ENCODE peak calls at places on chromosomes 4 and X, in ten cellular contexts. One of them, this sample, is unnamed.

GRCh38 chr4:125849869-125850268 is 535.1 kb downstream of the FAT4 start:
- DNase-seq in esophagus squamous epithelium: no peak
- DNase-seq in sigmoid colon: no peak
- DNase-seq in endothelial cell of umbilical vein: no peak
- DNase-seq in IMR-90: peak; percentile 68
- DNase-seq in ovary: no peak
- DNase-seq in adrenal gland: no peak
- DNase-seq in heart left ventricle: no peak
- DNase-seq in upper lobe of left lung: no peak
- DNase-seq in HepG2: no peak
- DNase-seq in this sample: no peak

GRCh38 chr4:9989918-9990635 is 31.2 kb downstream of the SLC2A9 start:
- DNase-seq in heart left ventricle: peak; percentile 74
- DNase-seq in HepG2: no peak
- DNase-seq in esophagus squamous epithelium: no peak
- DNase-seq in endothelial cell of umbilical vein: no peak
- DNase-seq in IMR-90: no peak
- DNase-seq in ovary: no peak
- DNase-seq in sigmoid colon: no peak
- DNase-seq in upper lobe of left lung: no peak
- DNase-seq in adrenal gland: no peak
- DNase-seq in this sample: no peak

GRCh38 chr4:138736362-138736761 is 279.2 kb upstream of the NOCT start:
- DNase-seq in endothelial cell of umbilical vein: peak; percentile 75
- DNase-seq in sigmoid colon: no peak
- DNase-seq in adrenal gland: no peak
- DNase-seq in upper lobe of left lung: no peak
- DNase-seq in ovary: no peak
- DNase-seq in heart left ventricle: no peak
- DNase-seq in HepG2: no peak
- DNase-seq in esophagus squamous epithelium: no peak
- DNase-seq in IMR-90: peak; percentile 64
- DNase-seq in this sample: no peak

GRCh38 chr4:16226816-16227461 is 668 bp upstream of the TAPT1 start:
- DNase-seq in IMR-90: no peak
- DNase-seq in HepG2: peak; percentile 35
- DNase-seq in endothelial cell of umbilical vein: peak; percentile 49
- DNase-seq in adrenal gland: peak; percentile 71
- DNase-seq in sigmoid colon: peak; percentile 80
- DNase-seq in upper lobe of left lung: peak; percentile 71
- DNase-seq in esophagus squamous epithelium: no peak
- DNase-seq in heart left ventricle: peak; percentile 68
- DNase-seq in ovary: peak; percentile 67
- DNase-seq in this sample: peak; percentile 48

GRCh38 chrX:39560285-39560684 is 537.5 kb downstream of the BCOR start:
- DNase-seq in IMR-90: no peak
- DNase-seq in endothelial cell of umbilical vein: no peak
- DNase-seq in adrenal gland: no peak
- DNase-seq in ovary: no peak
- DNase-seq in esophagus squamous epithelium: no peak
- DNase-seq in HepG2: no peak
- DNase-seq in sigmoid colon: no peak
- DNase-seq in upper lobe of left lung: no peak
- DNase-seq in heart left ventricle: no peak
- DNase-seq in this sample: no peak

GRCh38 chr4:1237981-1238675 is 10.8 kb downstream of the CTBP1 start:
- DNase-seq in ovary: peak; percentile 20
- DNase-seq in esophagus squamous epithelium: no peak
- DNase-seq in endothelial cell of umbilical vein: no peak
- DNase-seq in IMR-90: no peak
- DNase-seq in adrenal gland: no peak
- DNase-seq in sigmoid colon: peak; percentile 63
- DNase-seq in HepG2: no peak
- DNase-seq in heart left ventricle: peak; percentile 23
- DNase-seq in upper lobe of left lung: peak; percentile 18
- DNase-seq in this sample: no peak

GRCh38 chr4:108255203-108255747 is 86.5 kb upstream of the LEF1 start:
- DNase-seq in endothelial cell of umbilical vein: no peak
- DNase-seq in ovary: no peak
- DNase-seq in HepG2: no peak
- DNase-seq in adrenal gland: no peak
- DNase-seq in upper lobe of left lung: no peak
- DNase-seq in IMR-90: no peak
- DNase-seq in sigmoid colon: no peak
- DNase-seq in heart left ventricle: no peak
- DNase-seq in esophagus squamous epithelium: no peak
- DNase-seq in this sample: no peak

GRCh38 chrX:110944793-110945466 is 149.3 kb upstream of the CHRDL1 start:
- DNase-seq in heart left ventricle: no peak
- DNase-seq in esophagus squamous epithelium: no peak
- DNase-seq in HepG2: no peak
- DNase-seq in IMR-90: no peak
- DNase-seq in ovary: no peak
- DNase-seq in adrenal gland: no peak
- DNase-seq in upper lobe of left lung: no peak
- DNase-seq in sigmoid colon: no peak
- DNase-seq in endothelial cell of umbilical vein: no peak
- DNase-seq in this sample: peak; percentile 51

GRCh38 chrX:9609987-9610386 is 145.1 kb downstream of the TBL1X start:
- DNase-seq in sigmoid colon: no peak
- DNase-seq in heart left ventricle: no peak
- DNase-seq in ovary: no peak
- DNase-seq in upper lobe of left lung: peak; percentile 48
- DNase-seq in IMR-90: no peak
- DNase-seq in esophagus squamous epithelium: no peak
- DNase-seq in adrenal gland: no peak
- DNase-seq in endothelial cell of umbilical vein: no peak
- DNase-seq in HepG2: no peak
- DNase-seq in this sample: no peak

GRCh38 chr4:129248621-129249020 is 152.7 kb downstream of the C4orf33 start:
- DNase-seq in heart left ventricle: no peak
- DNase-seq in esophagus squamous epithelium: no peak
- DNase-seq in upper lobe of left lung: no peak
- DNase-seq in endothelial cell of umbilical vein: no peak
- DNase-seq in ovary: no peak
- DNase-seq in IMR-90: no peak
- DNase-seq in sigmoid colon: no peak
- DNase-seq in HepG2: no peak
- DNase-seq in adrenal gland: no peak
- DNase-seq in this sample: no peak

GRCh38 chr4:119785963-119786362 is 157.4 kb upstream of the PDE5A start:
- DNase-seq in endothelial cell of umbilical vein: peak; percentile 20
- DNase-seq in sigmoid colon: no peak
- DNase-seq in upper lobe of left lung: no peak
- DNase-seq in IMR-90: peak; percentile 23
- DNase-seq in ovary: no peak
- DNase-seq in adrenal gland: peak; percentile 16
- DNase-seq in heart left ventricle: no peak
- DNase-seq in HepG2: peak; percentile 3
- DNase-seq in esophagus squamous epithelium: no peak
- DNase-seq in this sample: peak; percentile 6

GRCh38 chr4:114263233-114263632 is 283.8 kb upstream of the ARSJ start:
- DNase-seq in ovary: no peak
- DNase-seq in heart left ventricle: no peak
- DNase-seq in adrenal gland: no peak
- DNase-seq in HepG2: no peak
- DNase-seq in endothelial cell of umbilical vein: peak; percentile 39
- DNase-seq in esophagus squamous epithelium: no peak
- DNase-seq in upper lobe of left lung: no peak
- DNase-seq in sigmoid colon: no peak
- DNase-seq in IMR-90: peak; percentile 81
- DNase-seq in this sample: no peak

GRCh38 chr4:185993328-185993973 is 75.5 kb upstream of the TLR3 start:
- DNase-seq in ovary: no peak
- DNase-seq in endothelial cell of umbilical vein: peak; percentile 47
- DNase-seq in IMR-90: no peak
- DNase-seq in adrenal gland: no peak
- DNase-seq in sigmoid colon: no peak
- DNase-seq in upper lobe of left lung: no peak
- DNase-seq in heart left ventricle: no peak
- DNase-seq in HepG2: no peak
- DNase-seq in esophagus squamous epithelium: no peak
- DNase-seq in this sample: no peak

GRCh38 chrX:150236304-150236703 is 126.8 kb upstream of the MAMLD1 start:
- DNase-seq in upper lobe of left lung: no peak
- DNase-seq in esophagus squamous epithelium: no peak
- DNase-seq in endothelial cell of umbilical vein: no peak
- DNase-seq in sigmoid colon: no peak
- DNase-seq in heart left ventricle: no peak
- DNase-seq in ovary: no peak
- DNase-seq in IMR-90: peak; percentile 44
- DNase-seq in adrenal gland: no peak
- DNase-seq in HepG2: no peak
- DNase-seq in this sample: no peak

GRCh38 chr4:145735330-145735638 is 55.3 kb downstream of the C4orf51 start:
- DNase-seq in esophagus squamous epithelium: no peak
- DNase-seq in sigmoid colon: no peak
- DNase-seq in upper lobe of left lung: no peak
- DNase-seq in IMR-90: peak; percentile 96
- DNase-seq in endothelial cell of umbilical vein: peak; percentile 39
- DNase-seq in ovary: no peak
- DNase-seq in adrenal gland: no peak
- DNase-seq in HepG2: peak; percentile 47
- DNase-seq in heart left ventricle: no peak
- DNase-seq in this sample: peak; percentile 21

DNA sequence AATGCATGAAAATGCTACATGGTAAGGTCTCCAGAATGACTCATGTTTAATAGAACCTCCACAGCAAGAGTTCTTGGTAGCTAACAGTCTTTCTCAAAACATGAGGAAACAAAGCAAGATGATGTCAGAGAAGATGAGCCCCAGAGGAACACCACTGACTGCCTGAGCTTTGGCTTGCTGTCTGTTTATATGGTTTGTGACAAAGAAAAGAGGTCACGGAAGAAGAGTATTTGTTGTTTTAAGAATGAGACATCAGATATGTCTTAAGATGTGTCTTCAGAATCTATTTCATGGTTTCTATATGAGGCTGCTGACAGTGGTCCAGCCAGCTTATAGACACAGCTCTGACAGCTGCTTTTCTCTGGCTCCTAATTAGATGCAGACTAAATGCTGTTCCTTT is 18.8 kb upstream of the AREG start:
- DNase-seq in adrenal gland: no peak
- DNase-seq in endothelial cell of umbilical vein: no peak
- DNase-seq in sigmoid colon: no peak
- DNase-seq in ovary: no peak
- DNase-seq in heart left ventricle: no peak
- DNase-seq in HepG2: no peak
- DNase-seq in IMR-90: peak; percentile 91
- DNase-seq in esophagus squamous epithelium: no peak
- DNase-seq in upper lobe of left lung: no peak
- DNase-seq in this sample: no peak
- H3K27ac ChIP-seq in adrenal gland: no peak overlapping the region
- H3K27ac ChIP-seq in endothelial cell of umbilical vein: no peak overlapping the region
- H3K27ac ChIP-seq in sigmoid colon: no peak overlapping the region
- H3K27ac ChIP-seq in ovary: no peak overlapping the region
- H3K27ac ChIP-seq in heart left ventricle: no peak overlapping the region
- H3K27ac ChIP-seq in HepG2: no peak overlapping the region
- H3K27ac ChIP-seq in IMR-90: no peak overlapping the region
- H3K27ac ChIP-seq in esophagus squamous epithelium: no peak overlapping the region
- H3K27ac ChIP-seq in upper lobe of left lung: no peak overlapping the region
- H3K27ac ChIP-seq in this sample: no peak overlapping the region

DNA sequence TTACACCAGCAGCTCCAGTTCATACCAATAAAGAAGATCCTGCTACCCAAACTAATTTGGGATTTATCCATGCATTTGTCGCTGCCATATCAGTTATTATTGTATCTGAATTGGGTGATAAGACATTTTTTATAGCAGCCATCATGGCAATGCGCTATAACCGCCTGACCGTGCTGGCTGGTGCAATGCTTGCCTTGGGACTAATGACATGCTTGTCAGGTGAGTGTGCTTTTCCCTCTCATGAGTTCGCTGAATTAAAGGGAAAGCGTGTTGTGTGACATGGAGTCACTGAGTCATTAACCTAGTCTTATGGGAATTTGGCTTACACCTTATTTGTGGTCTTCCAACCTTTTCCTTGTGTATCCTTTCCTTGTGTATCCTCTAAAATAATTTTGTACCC is 15.9 kb downstream of the TMEM165 start:
- DNase-seq in upper lobe of left lung: no peak
- DNase-seq in endothelial cell of umbilical vein: no peak
- DNase-seq in HepG2: no peak
- DNase-seq in esophagus squamous epithelium: no peak
- DNase-seq in adrenal gland: no peak
- DNase-seq in heart left ventricle: no peak
- DNase-seq in IMR-90: peak; percentile 37
- DNase-seq in ovary: no peak
- DNase-seq in sigmoid colon: no peak
- DNase-seq in this sample: no peak
- TF ChIP-seq POLR2A in upper lobe of left lung: no peak
- TF ChIP-seq POLR2A in endothelial cell of umbilical vein: no peak
- TF ChIP-seq POLR2A in HepG2: no peak
- TF ChIP-seq POLR2A in esophagus squamous epithelium: no peak
- TF ChIP-seq POLR2A in adrenal gland: no peak
- TF ChIP-seq POLR2A in heart left ventricle: no peak
- TF ChIP-seq POLR2A in IMR-90: no peak
- TF ChIP-seq POLR2A in ovary: no peak
- TF ChIP-seq POLR2A in sigmoid colon: no peak
- TF ChIP-seq POLR2A in this sample: no peak

DNA sequence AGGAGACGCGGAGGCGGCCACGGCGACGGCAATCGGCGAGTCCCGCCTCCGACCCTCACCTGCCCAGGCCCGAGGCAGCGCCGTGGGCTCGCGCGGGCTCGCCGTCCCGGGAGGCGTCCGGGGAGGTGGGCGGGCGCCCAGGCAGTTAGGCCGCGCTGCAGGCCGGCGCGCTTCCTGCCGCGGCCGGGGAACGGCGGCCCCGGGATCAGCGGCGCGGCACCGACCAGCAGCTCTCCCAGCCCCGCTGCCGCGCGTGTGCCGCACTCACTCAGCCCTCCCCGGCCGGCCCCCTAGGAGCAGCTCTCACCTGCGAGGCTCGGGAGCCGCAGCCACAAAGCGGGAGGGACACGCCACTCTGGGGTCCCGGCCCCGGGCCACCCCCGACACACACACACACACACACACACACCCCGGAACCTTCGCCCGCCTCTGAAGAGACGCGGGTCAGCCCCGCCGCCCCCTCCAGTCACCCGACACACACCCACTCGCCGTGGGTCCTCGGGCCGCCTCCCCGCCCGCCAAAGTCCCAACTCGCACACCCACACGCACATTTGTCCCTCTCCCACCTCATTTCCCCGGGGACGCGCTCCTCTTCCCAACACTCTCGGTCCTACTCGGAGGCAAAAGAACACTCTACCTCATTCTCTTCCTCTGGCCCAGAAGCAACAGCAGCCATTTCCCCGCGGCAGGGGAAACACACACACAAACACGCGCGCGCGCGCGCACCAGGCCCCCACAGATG is at the start of gene CNOT6L:
- DNase-seq in IMR-90: peak; percentile 73
- DNase-seq in HepG2: no peak
- DNase-seq in ovary: peak; percentile 71
- DNase-seq in heart left ventricle: peak; percentile 86
- DNase-seq in upper lobe of left lung: peak; percentile 81
- DNase-seq in esophagus squamous epithelium: peak; percentile 67
- DNase-seq in endothelial cell of umbilical vein: peak; percentile 58
- DNase-seq in sigmoid colon: peak; percentile 87
- DNase-seq in adrenal gland: peak; percentile 76
- DNase-seq in this sample: peak; percentile 61
- H3K4me1 ChIP-seq in IMR-90: peaks cover 2% of the 10 kb centered on the region
- H3K4me1 ChIP-seq in HepG2: peaks cover 36% of the 10 kb centered on the region
- H3K4me1 ChIP-seq in ovary: peaks cover 9% of the 10 kb centered on the region
- H3K4me1 ChIP-seq in heart left ventricle: peaks cover 47% of the 10 kb centered on the region
- H3K4me1 ChIP-seq in upper lobe of left lung: peaks cover 55% of the 10 kb centered on the region
- H3K4me1 ChIP-seq in esophagus squamous epithelium: peaks cover 26% of the 10 kb centered on the region
- H3K4me1 ChIP-seq in endothelial cell of umbilical vein: peaks cover 28% of the 10 kb centered on the region
- H3K4me1 ChIP-seq in sigmoid colon: peaks cover 24% of the 10 kb centered on the region
- H3K4me1 ChIP-seq in adrenal gland: peaks cover 56% of the 10 kb centered on the region
- H3K4me1 ChIP-seq in this sample: no peaks in the 10 kb centered on the region

GRCh38 chr4:98619197-98619596 is 39.2 kb downstream of the TSPAN5 start:
- DNase-seq in adrenal gland: no peak
- DNase-seq in heart left ventricle: no peak
- DNase-seq in ovary: no peak
- DNase-seq in HepG2: no peak
- DNase-seq in endothelial cell of umbilical vein: no peak
- DNase-seq in sigmoid colon: no peak
- DNase-seq in esophagus squamous epithelium: no peak
- DNase-seq in upper lobe of left lung: no peak
- DNase-seq in IMR-90: no peak
- DNase-seq in this sample: no peak
- H3K27ac ChIP-seq in adrenal gland: no peak overlapping the region
- H3K27ac ChIP-seq in heart left ventricle: no peak overlapping the region
- H3K27ac ChIP-seq in ovary: no peak overlapping the region
- H3K27ac ChIP-seq in HepG2: no peak overlapping the region
- H3K27ac ChIP-seq in endothelial cell of umbilical vein: no peak overlapping the region
- H3K27ac ChIP-seq in sigmoid colon: no peak overlapping the region
- H3K27ac ChIP-seq in esophagus squamous epithelium: no peak overlapping the region
- H3K27ac ChIP-seq in upper lobe of left lung: no peak overlapping the region
- H3K27ac ChIP-seq in IMR-90: no peak overlapping the region
- H3K27ac ChIP-seq in this sample: no peak overlapping the region